ENCODE peak calls at places on chromosomes 7 and 10, in nine cellular contexts. Y is body of pancreas; T is PC-9; I is IMR-90; H is CD8-positive, alpha-beta T cell; L is fibroblast of lung; O is RWPE1; W is stomach; N is A549. C is an unnamed sample.

GRCh38 chr10:22054946-22055345 is 51.4 kb upstream of the DNAJC1 start:
- DNase-seq in Y (no peak), T (no peak), I (no peak), H (no peak), L (peak; percentile 1), O (no peak), W (no peak), N (no peak), C (no peak)

GRCh38 chr10:24208661-24209420 is at the start of gene KIAA1217:
- DNase-seq in Y (peak; percentile 65), T (peak; percentile 24), I (peak; percentile 29), H (no peak), L (peak; percentile 63), O (peak; percentile 12), W (peak; percentile 39), N (no peak), C (no peak)

GRCh38 chr7:3217166-3217565 is 83.9 kb upstream of the SDK1 start:
- DNase-seq in Y (peak; percentile 70), T (peak; percentile 51), I (peak; percentile 61), H (peak; percentile 27), L (peak; percentile 75), O (no peak), W (peak; percentile 53), N (no peak), C (no peak)

GRCh38 chr10:31215052-31215451 is 104.0 kb upstream of the ZEB1 start:
- DNase-seq in Y (no peak), T (no peak), I (no peak), H (no peak), L (no peak), O (no peak), W (no peak), N (no peak), C (no peak)

GRCh38 chr7:78226059-78226658 is 427.6 kb downstream of the PHTF2 start:
- DNase-seq in Y (peak; percentile 18), T (peak; percentile 35), I (peak; percentile 45), H (no peak), L (peak; percentile 23), O (no peak), W (peak; percentile 41), N (peak; percentile 40), C (no peak)

GRCh38 chr10:21754410-21755011 is 220.5 kb downstream of the MLLT10 start:
- DNase-seq in Y (no peak), T (no peak), I (no peak), H (no peak), L (no peak), O (no peak), W (no peak), N (no peak), C (no peak)

GRCh38 chr10:78038791-78039547 is 5.3 kb downstream of the RPS24 start:
- DNase-seq in Y (no peak), T (no peak), I (no peak), H (no peak), L (no peak), O (no peak), W (no peak), N (no peak), C (no peak)

GRCh38 chr7:101580596-101580995 is 48.5 kb downstream of the MYL10 start:
- DNase-seq in Y (no peak), T (no peak), I (no peak), H (no peak), L (no peak), O (no peak), W (no peak), N (no peak), C (no peak)

GRCh38 chr7:134935701-134936100 is 50.6 kb upstream of the AGBL3 start:
- DNase-seq in Y (no peak), T (no peak), I (peak; percentile 51), H (no peak), L (peak; percentile 64), O (no peak), W (no peak), N (no peak), C (no peak)

GRCh38 chr10:77390481-77390891 is 247.1 kb downstream of the KCNMA1 start:
- DNase-seq in Y (no peak), T (no peak), I (no peak), H (no peak), L (peak; percentile 30), O (no peak), W (no peak), N (no peak), C (peak; percentile 12)

GRCh38 chr7:155788616-155789000 is 23.7 kb downstream of the SHH start:
- DNase-seq in Y (no peak), T (no peak), I (no peak), H (no peak), L (peak; percentile 9), O (peak; percentile 70), W (no peak), N (no peak), C (no peak)

GRCh38 chr7:121329460-121330052 is 756 bp downstream of the WNT16 start:
- DNase-seq in Y (peak; percentile 35), T (peak; percentile 61), I (no peak), H (no peak), L (peak; percentile 23), O (no peak), W (peak; percentile 43), N (peak; percentile 40), C (peak; percentile 44)

GRCh38 chr7:97337849-97338248 is 220.4 kb downstream of the SDHAF3 start:
- DNase-seq in Y (no peak), T (no peak), I (no peak), H (no peak), L (no peak), O (no peak), W (no peak), N (no peak), C (no peak)

GRCh38 chr7:101792051-101792651 is 25.3 kb upstream of the CUX1 start:
- DNase-seq in Y (no peak), T (peak; percentile 66), I (no peak), H (no peak), L (peak; percentile 91), O (peak; percentile 86), W (no peak), N (no peak), C (peak; percentile 91)

GRCh38 chr7:114554781-114555537 is 140.3 kb downstream of the FOXP2 start:
- DNase-seq in Y (no peak), T (no peak), I (peak; percentile 48), H (no peak), L (peak; percentile 66), O (peak; percentile 18), W (no peak), N (peak; percentile 33), C (peak; percentile 18)

GRCh38 chr7:142637240-142637639 is 112.0 kb upstream of the PRSS1 start:
- DNase-seq in Y (no peak), T (no peak), I (no peak), H (no peak), L (no peak), O (no peak), W (no peak), N (no peak), C (no peak)

GRCh38 chr7:144786522-144786921 is 49.3 kb downstream of the TPK1 start:
- DNase-seq in Y (no peak), T (no peak), I (no peak), H (no peak), L (no peak), O (no peak), W (no peak), N (no peak), C (no peak)

GRCh38 chr10:98910048-98910447 is 325.6 kb downstream of the HPSE2 start:
- DNase-seq in Y (no peak), T (no peak), I (peak; percentile 24), H (no peak), L (no peak), O (no peak), W (no peak), N (no peak), C (no peak)

GRCh38 chr10:74433993-74434392 is 283.0 kb downstream of the ADK start:
- DNase-seq in Y (no peak), T (no peak), I (no peak), H (no peak), L (peak; percentile 14), O (no peak), W (no peak), N (no peak), C (no peak)

GRCh38 chr10:93893646-93894515 is at the start of gene SLC35G1:
- DNase-seq in Y (peak; percentile 77), T (peak; percentile 43), I (peak; percentile 54), H (peak; percentile 86), L (peak; percentile 56), O (peak; percentile 89), W (peak; percentile 67), N (peak; percentile 82), C (no peak)

GRCh38 chr10:118818621-118819221 is 64.0 kb upstream of the CACUL1 start:
- DNase-seq in Y (peak; percentile 70), T (no peak), I (no peak), H (no peak), L (no peak), O (no peak), W (no peak), N (no peak), C (no peak)

GRCh38 chr10:22712959-22713852 is 1.2 kb downstream of the PIP4K2A start:
- DNase-seq in Y (peak; percentile 33), T (peak; percentile 11), I (peak; percentile 33), H (peak; percentile 70), L (no peak), O (peak; percentile 27), W (peak; percentile 38), N (no peak), C (peak; percentile 18)

GRCh38 chr7:3887071-3887691 is 586.1 kb downstream of the SDK1 start:
- DNase-seq in Y (no peak), T (no peak), I (no peak), H (no peak), L (no peak), O (peak; percentile 27), W (no peak), N (no peak), C (peak; percentile 54)

GRCh38 chr7:82343716-82344115 is 99.9 kb downstream of the CACNA2D1 start:
- DNase-seq in Y (no peak), T (no peak), I (no peak), H (no peak), L (no peak), O (no peak), W (no peak), N (no peak), C (no peak)
- TF ChIP-seq CTCF in Y (no peak), T (no peak), I (no peak), H (no peak), L (no peak), O (no peak), W (no peak), N (no peak), C (no peak)

GRCh38 chr7:100087055-100087750 is 1.6 kb upstream of the COPS6 start:
- DNase-seq in Y (no peak), T (no peak), I (peak; percentile 99), H (no peak), L (peak; percentile 98), O (peak; percentile 70), W (no peak), N (peak; percentile 56), C (peak; percentile 97)
- H3K27ac ChIP-seq in Y (no peak overlapping the region), T (peak overlapping the region; percentile 25), I (peak overlapping the region; percentile 100), H (no peak overlapping the region), L (peak overlapping the region; percentile 91), O (peak overlapping the region; percentile 85), W (peak overlapping the region; percentile 91), N (peak overlapping the region; percentile 23), C (no peak overlapping the region)

GRCh38 chr10:116765549-116766162 is 23.3 kb upstream of the HSPA12A start:
- DNase-seq in Y (peak; percentile 45), T (no peak), I (no peak), H (no peak), L (no peak), O (no peak), W (no peak), N (no peak), C (no peak)
- TF ChIP-seq CTCF in Y (peak; percentile 38), T (peak; percentile 52), I (peak; percentile 29), H (no peak), L (peak; percentile 14), O (no peak), W (no peak), N (peak; percentile 14), C (peak; percentile 47)

GRCh38 chr10:110075726-110076125 is 67.9 kb downstream of the ADD3 start:
- DNase-seq in Y (no peak), T (no peak), I (no peak), H (no peak), L (peak; percentile 4), O (no peak), W (no peak), N (no peak), C (no peak)
- H3K27ac ChIP-seq in Y (no peak overlapping the region), T (no peak overlapping the region), I (no peak overlapping the region), H (no peak overlapping the region), L (peak overlapping the region; percentile 6), O (no peak overlapping the region), W (peak overlapping the region; percentile 88), N (peak overlapping the region; percentile 27), C (no peak overlapping the region)